ENCODE peak calls at places on chromosomes 16 and 17, in four cellular contexts. L is HepG2, Y is WTC11, X is K562. B is an unnamed sample.

GRCh38 chr17:38453951-38454421 is 25.7 kb downstream of the ARHGAP23 start:
- DNase-seq in L (no peak), Y (no peak), X (no peak), B (peak; percentile 39)

GRCh38 chr17:30565073-30565935 is 88.1 kb downstream of the GOSR1 start:
- DNase-seq in L (no peak), Y (peak; percentile 50), X (no peak), B (no peak)

GRCh38 chr16:4266372-4266771 is 6.5 kb downstream of the TFAP4 start:
- DNase-seq in L (peak; percentile 40), Y (no peak), X (peak; percentile 64), B (peak; percentile 77)

GRCh38 chr16:78252757-78253156 is 153.3 kb downstream of the WWOX start:
- DNase-seq in L (peak; percentile 79), Y (no peak), X (no peak), B (no peak)

GRCh38 chr17:12107905-12108304 is 87.2 kb downstream of the MAP2K4 start:
- DNase-seq in L (no peak), Y (no peak), X (no peak), B (no peak)

GRCh38 chr16:84144301-84144858 is 597 bp downstream of the HSDL1 start:
- DNase-seq in L (no peak), Y (peak; percentile 41), X (peak; percentile 51), B (peak; percentile 14)

GRCh38 chr17:44349553-44350070 is 4.5 kb downstream of the GRN start:
- DNase-seq in L (no peak), Y (no peak), X (no peak), B (no peak)

GRCh38 chr17:4908301-4908700 is 5.4 kb upstream of the CHRNE start:
- DNase-seq in L (peak; percentile 77), Y (peak; percentile 50), X (no peak), B (no peak)

GRCh38 chr17:29433551-29433950 is 43.4 kb downstream of the TAOK1 start:
- DNase-seq in L (no peak), Y (no peak), X (no peak), B (no peak)

GRCh38 chr17:48453447-48453846 is 23.4 kb upstream of the SKAP1 start:
- DNase-seq in L (no peak), Y (no peak), X (no peak), B (no peak)

GRCh38 chr17:30954046-30954805 is 16.6 kb upstream of the RNF135 start:
- DNase-seq in L (no peak), Y (no peak), X (no peak), B (no peak)

GRCh38 chr17:66636111-66636510 is 198.8 kb upstream of the CACNG5 start:
- DNase-seq in L (no peak), Y (no peak), X (no peak), B (no peak)

GRCh38 chr16:85350973-85351372 is 238.7 kb upstream of the CIBAR2 start:
- DNase-seq in L (no peak), Y (no peak), X (no peak), B (peak; percentile 89)

GRCh38 chr16:12439443-12440232 is 364.0 kb downstream of the CPPED1 start:
- DNase-seq in L (no peak), Y (no peak), X (no peak), B (no peak)

GRCh38 chr17:70343134-70343533 is 173.8 kb downstream of the KCNJ2 start:
- DNase-seq in L (no peak), Y (no peak), X (no peak), B (no peak)

GRCh38 chr17:9924735-9925191 is 19.7 kb upstream of the RCVRN start:
- DNase-seq in L (peak; percentile 66), Y (no peak), X (peak; percentile 43), B (peak; percentile 87)

GRCh38 chr17:49003557-49004511 is 6.6 kb downstream of the IGF2BP1 start:
- DNase-seq in L (no peak), Y (peak; percentile 54), X (peak; percentile 53), B (no peak)

GRCh38 chr17:39196820-39197331 is 593 bp downstream of the CACNB1 start:
- DNase-seq in L (no peak), Y (peak; percentile 32), X (peak; percentile 49), B (peak; percentile 83)

GRCh38 chr17:16906670-16907069 is 65.2 kb downstream of the TNFRSF13B start:
- DNase-seq in L (no peak), Y (no peak), X (no peak), B (no peak)

GRCh38 chr17:61836266-61837174 is 26.8 kb downstream of the BRIP1 start:
- DNase-seq in L (no peak), Y (no peak), X (no peak), B (no peak)

GRCh38 chr17:29166507-29166887 is 13.7 kb downstream of the MYO18A start:
- DNase-seq in L (no peak), Y (no peak), X (no peak), B (no peak)

GRCh38 chr17:28985950-28986713 is 19.7 kb downstream of the SEZ6 start:
- DNase-seq in L (no peak), Y (peak; percentile 70), X (peak; percentile 46), B (no peak)

GRCh38 chr17:62601438-62601837 is 26.0 kb upstream of the MRC2 start:
- DNase-seq in L (no peak), Y (no peak), X (no peak), B (no peak)

GRCh38 chr17:73267648-73268537 is 6.2 kb upstream of the CPSF4L start:
- DNase-seq in L (peak; percentile 88), Y (no peak), X (no peak), B (no peak)

GRCh38 chr17:72111374-72111773 is 9.4 kb upstream of the SOX9 start:
- DNase-seq in L (no peak), Y (no peak), X (no peak), B (no peak)

GRCh38 chr17:72116692-72117469 is 3.9 kb upstream of the SOX9 start:
- DNase-seq in L (no peak), Y (peak; percentile 12), X (no peak), B (no peak)

GRCh38 chr17:72110953-72111339 is 9.9 kb upstream of the SOX9 start:
- DNase-seq in L (no peak), Y (no peak), X (no peak), B (no peak)

GRCh38 chr17:72115789-72116520 is 4.9 kb upstream of the SOX9 start:
- DNase-seq in L (no peak), Y (peak; percentile 31), X (no peak), B (no peak)

DNA sequence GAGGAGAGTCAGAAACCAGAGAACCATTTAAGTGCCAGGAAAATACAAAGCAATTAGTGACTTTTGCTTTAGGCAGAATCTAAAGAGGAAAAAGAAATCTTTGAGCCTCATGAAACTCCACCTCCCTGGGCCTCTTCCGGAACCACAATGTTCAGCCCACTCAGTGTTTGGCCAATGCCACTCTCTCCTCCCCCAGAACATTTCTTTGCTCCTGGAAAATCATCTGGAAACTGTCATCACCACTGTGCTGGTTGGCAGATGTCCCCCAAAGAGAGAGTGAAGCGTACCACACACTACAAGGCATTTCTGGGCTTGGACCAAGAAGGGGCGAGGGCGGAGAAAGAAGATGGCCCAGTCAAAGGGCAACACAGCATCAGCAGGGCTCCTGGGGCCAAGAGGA is 7.1 kb upstream of the SOX9 start:
- DNase-seq in L (no peak), Y (no peak), X (no peak), B (no peak)
- TF ChIP-seq HMGXB4 in L (no peak), Y (no peak), X (no peak), B (no peak)

GRCh38 chr17:18039535-18040286 is 503 bp downstream of the GID4 start:
- DNase-seq in L (no peak), Y (peak; percentile 56), X (no peak), B (peak; percentile 46)
- TF ChIP-seq HMGXB4 in L (no peak), Y (no peak), X (no peak), B (no peak)

GRCh38 chr16:86546638-86547013 is 8.4 kb downstream of the MTHFSD start:
- DNase-seq in L (no peak), Y (no peak), X (no peak), B (no peak)
- TF ChIP-seq HMGXB4 in L (no peak), Y (no peak), X (no peak), B (no peak)

DNA sequence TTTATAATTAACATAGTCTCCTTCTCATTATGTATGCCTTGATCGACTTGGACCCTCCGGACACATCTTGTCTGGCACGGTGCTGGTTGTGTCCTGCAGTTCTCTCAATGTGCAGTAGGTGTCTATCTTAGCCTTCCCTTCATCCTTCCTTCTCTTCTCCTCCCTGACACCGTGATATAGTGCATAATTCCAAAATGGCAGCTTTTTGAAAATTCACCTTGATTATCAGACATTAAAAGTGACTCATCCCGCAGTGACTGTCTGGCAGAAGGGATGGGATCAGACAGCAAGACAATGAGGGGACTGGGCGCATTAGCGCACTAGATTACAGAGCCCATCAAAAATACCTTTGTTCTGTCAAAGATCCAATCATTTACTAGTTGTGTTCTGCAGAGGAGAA is 70.0 kb upstream of the PMFBP1 start:
- DNase-seq in L (peak; percentile 52), Y (no peak), X (peak; percentile 32), B (peak; percentile 35)
- TF ChIP-seq HMGXB4 in L (no peak), Y (no peak), X (no peak), B (no peak)

DNA sequence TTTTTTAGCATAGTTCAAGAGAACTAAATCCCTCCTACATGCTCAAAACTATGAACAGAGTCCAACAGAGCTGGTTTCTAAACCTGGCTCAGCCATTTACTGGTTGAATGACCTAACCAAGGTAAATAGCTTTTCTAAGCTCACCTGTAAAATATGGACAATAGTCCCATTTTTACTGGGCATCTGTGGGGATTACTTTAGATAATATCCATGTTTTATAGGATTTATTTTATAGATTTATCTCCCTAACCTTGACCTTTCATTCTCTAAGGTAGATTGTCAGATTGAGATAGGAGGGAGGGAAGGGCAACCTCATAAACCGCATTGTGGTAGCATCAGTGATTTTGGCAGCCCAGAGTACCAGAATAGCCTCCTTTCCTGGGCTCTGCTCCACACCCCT is 178.5 kb upstream of the TOX3 start:
- DNase-seq in L (no peak), Y (no peak), X (no peak), B (no peak)
- TF ChIP-seq HMGXB4 in L (no peak), Y (no peak), X (no peak), B (no peak)

GRCh38 chr17:2084766-2085647 is 30.1 kb downstream of the HIC1 start:
- DNase-seq in L (peak; percentile 41), Y (no peak), X (no peak), B (peak; percentile 67)
- TF ChIP-seq HMGXB4 in L (no peak), Y (no peak), X (no peak), B (no peak)

GRCh38 chr17:36743130-36743529 is 141.7 kb downstream of the MRM1 start:
- DNase-seq in L (no peak), Y (no peak), X (no peak), B (no peak)
- TF ChIP-seq HMGXB4 in L (no peak), Y (no peak), X (no peak), B (no peak)

B was measured in A549.